ENCODE peak calls at places on chromosome 16, in nine cellular contexts. T is colonic mucosa, L is HFFc6, G is H1, W is PC-3, B is suprapubic skin, D is MCF 10A, H is hepatocyte, X is H9. Y is an unnamed sample.

GRCh38 chr16:81061855-81062608 is 15.0 kb downstream of the C16orf46 start:
- DNase-seq in L (no peak), W (no peak), H (no peak), T (no peak), D (no peak), X (peak; percentile 39), G (no peak), B (no peak), Y (no peak)

GRCh38 chr16:24834459-24835335 is 11.1 kb upstream of the SLC5A11 start:
- DNase-seq in H (peak; percentile 73), B (no peak), D (peak; percentile 66), T (peak; percentile 82), G (no peak), W (peak; percentile 63), X (peak; percentile 62), L (peak; percentile 34), Y (peak; percentile 19)

GRCh38 chr16:69334696-69335095 is 4.3 kb upstream of the PDF start:
- DNase-seq in H (no peak), D (no peak), G (no peak), T (no peak), W (no peak), L (no peak), X (no peak), B (no peak), Y (no peak)

GRCh38 chr16:3212006-3212405 is 23.0 kb downstream of the ZNF200 start:
- DNase-seq in X (no peak), T (no peak), H (no peak), L (no peak), B (no peak), D (no peak), G (no peak), W (no peak), Y (no peak)

GRCh38 chr16:11759163-11759834 is 16.6 kb upstream of the TXNDC11 start:
- DNase-seq in H (peak; percentile 42), T (peak; percentile 78), L (no peak), B (no peak), X (no peak), G (no peak), D (no peak), W (no peak), Y (no peak)

GRCh38 chr16:29645699-29646187 is 17.3 kb upstream of the SPN start:
- DNase-seq in L (no peak), B (no peak), H (no peak), T (no peak), W (no peak), X (no peak), G (no peak), D (peak; percentile 5), Y (peak; percentile 34)

GRCh38 chr16:3045758-3046505 is 429 bp upstream of the MMP25 start:
- DNase-seq in D (no peak), G (no peak), L (no peak), W (no peak), H (no peak), X (peak; percentile 66), T (no peak), B (no peak), Y (no peak)

GRCh38 chr16:69924041-69924775 is 26.9 kb upstream of the CLEC18A start:
- DNase-seq in X (no peak), D (no peak), W (no peak), H (no peak), T (no peak), L (no peak), B (no peak), G (no peak), Y (no peak)

GRCh38 chr16:10852948-10853347 is 24.1 kb upstream of the CIITA start:
- DNase-seq in X (no peak), L (no peak), H (no peak), T (no peak), D (no peak), W (peak; percentile 36), G (no peak), B (no peak), Y (no peak)

GRCh38 chr16:90020260-90020837 is 1.1 kb upstream of the DBNDD1 start:
- DNase-seq in W (no peak), G (no peak), D (peak; percentile 11), H (no peak), T (no peak), B (no peak), L (no peak), X (no peak), Y (no peak)

GRCh38 chr16:818132-818531 is 17.6 kb upstream of the GNG13 start:
- DNase-seq in H (no peak), W (no peak), D (no peak), B (no peak), T (no peak), G (no peak), L (no peak), X (no peak), Y (no peak)

GRCh38 chr16:89859809-89860075 is 13.7 kb upstream of the TCF25 start:
- DNase-seq in L (no peak), G (no peak), T (no peak), B (no peak), W (no peak), D (no peak), H (no peak), X (no peak), Y (no peak)

GRCh38 chr16:54429029-54429428 is 142.4 kb upstream of the IRX3 start:
- DNase-seq in D (no peak), X (no peak), H (no peak), W (no peak), T (no peak), B (no peak), G (no peak), L (no peak), Y (no peak)

GRCh38 chr16:20325005-20325404 is 2.3 kb downstream of the GP2 start:
- DNase-seq in W (no peak), D (no peak), G (no peak), B (no peak), T (no peak), H (no peak), X (no peak), L (no peak), Y (no peak)

GRCh38 chr16:89827383-89828198 is 684 bp upstream of the SPIRE2 start:
- DNase-seq in B (no peak), T (peak; percentile 69), H (peak; percentile 71), G (no peak), D (peak; percentile 42), X (peak; percentile 58), L (peak; percentile 80), W (peak; percentile 33), Y (no peak)

GRCh38 chr16:23025692-23026305 is 123.5 kb downstream of the USP31 start:
- DNase-seq in H (no peak), D (no peak), X (no peak), B (no peak), W (peak; percentile 1), L (peak; percentile 13), G (no peak), T (no peak), Y (no peak)

GRCh38 chr16:60651351-60651750 is 1384.9 kb downstream of the CDH8 start:
- DNase-seq in X (no peak), L (no peak), H (no peak), D (no peak), B (no peak), G (no peak), W (no peak), T (no peak), Y (no peak)

GRCh38 chr16:89711601-89712475 is 8.9 kb downstream of the VPS9D1 start:
- DNase-seq in L (peak; percentile 55), W (peak; percentile 68), B (no peak), H (peak; percentile 70), T (peak; percentile 68), X (peak; percentile 68), G (no peak), D (peak; percentile 83), Y (peak; percentile 81)

DNA sequence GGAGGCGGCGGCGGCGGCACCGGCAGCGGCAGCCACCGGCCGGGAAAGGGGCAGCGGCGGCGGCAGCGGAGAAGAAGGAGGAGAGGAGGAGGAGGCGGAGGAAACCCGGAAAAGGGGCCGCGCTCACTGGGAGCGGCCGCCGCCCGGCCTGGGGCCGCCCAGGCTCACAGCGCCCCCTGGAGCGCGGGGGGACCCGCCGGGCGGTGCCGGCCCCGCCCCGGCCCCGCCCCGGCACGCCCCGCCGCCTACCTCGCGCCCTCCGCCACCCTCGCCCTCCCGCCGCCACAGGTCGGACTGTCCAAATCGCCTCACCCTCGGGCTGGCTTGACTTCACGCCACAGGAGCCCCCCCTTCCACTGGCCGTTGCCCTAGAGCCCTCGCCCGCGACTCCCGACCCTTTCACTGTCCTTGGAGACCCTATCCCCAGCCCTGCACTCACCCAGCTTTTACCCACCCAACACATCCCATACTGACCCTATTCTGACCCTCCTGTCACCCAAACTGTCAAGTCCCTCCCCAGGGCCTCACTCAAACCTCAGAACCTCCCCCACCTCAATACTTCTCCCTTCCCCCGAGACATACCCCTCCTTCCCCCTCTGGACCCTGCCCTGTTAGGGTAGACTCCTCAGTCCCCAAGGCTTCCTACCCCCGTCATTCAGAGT is at the start of gene CSNK2A2:
- DNase-seq in L (peak; percentile 28), D (peak; percentile 76), B (no peak), W (peak; percentile 61), T (peak; percentile 69), X (peak; percentile 54), H (peak; percentile 90), G (no peak), Y (peak; percentile 67)
- TF ChIP-seq CTCF in L (peak; percentile 32), D (peak; percentile 17), B (peak; percentile 30), W (no peak), T (no peak), X (peak; percentile 35), H (peak; percentile 27), G (peak; percentile 31), Y (peak; percentile 11)

DNA sequence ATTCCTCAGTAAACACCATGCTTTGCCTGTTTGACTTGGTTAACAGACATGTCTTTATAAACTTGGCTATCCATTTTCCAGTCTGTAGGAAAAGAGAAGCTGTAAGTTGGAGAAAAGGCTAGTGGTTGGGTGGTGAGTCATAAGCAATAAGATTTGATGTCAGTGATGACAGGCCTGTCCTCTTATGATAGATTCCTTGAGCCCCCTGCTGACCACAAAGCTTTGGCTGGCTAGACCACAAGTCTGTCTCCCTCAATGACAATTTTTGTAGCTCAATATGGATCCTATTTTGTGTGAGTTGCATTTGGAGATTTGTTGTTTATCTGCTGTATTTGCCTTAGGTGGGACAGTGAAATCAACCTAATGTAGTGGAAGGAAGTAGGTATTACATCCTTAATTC is 67.6 kb downstream of the SIAH1 start:
- DNase-seq in T (no peak), B (no peak), D (peak; percentile 24), H (no peak), W (peak; percentile 65), G (no peak), X (no peak), L (peak; percentile 49), Y (peak; percentile 58)
- TF ChIP-seq CTCF in T (no peak), B (no peak), D (no peak), H (no peak), W (peak; percentile 57), G (no peak), X (no peak), L (peak; percentile 46), Y (no peak)

GRCh38 chr16:79466111-79466510 is 134.4 kb downstream of the MAF start:
- DNase-seq in T (no peak), G (no peak), L (no peak), D (peak; percentile 63), H (no peak), B (no peak), W (no peak), X (no peak), Y (no peak)
- TF ChIP-seq CTCF in T (no peak), G (no peak), L (no peak), D (no peak), H (no peak), B (no peak), W (no peak), X (no peak), Y (no peak)

DNA sequence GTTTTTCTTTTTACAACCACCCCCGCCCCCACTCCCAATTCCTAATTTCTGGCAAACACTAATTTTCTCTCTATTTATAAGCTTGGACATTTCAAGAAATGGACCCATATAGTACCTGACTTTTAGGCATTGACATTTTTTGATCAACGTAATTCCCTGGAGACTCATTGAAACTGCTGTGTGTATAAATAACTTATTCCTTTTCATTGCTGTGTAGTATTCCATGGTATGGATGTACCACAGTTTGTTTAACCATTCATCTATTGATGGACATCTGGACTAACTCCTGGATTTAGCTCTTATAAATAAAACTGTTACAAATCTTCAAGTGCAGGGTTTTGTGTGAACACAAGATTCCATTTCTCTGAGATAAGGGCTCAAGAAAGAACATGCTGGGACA is 47.1 kb upstream of the RBFOX1 start:
- DNase-seq in H (no peak), G (no peak), L (no peak), X (no peak), D (no peak), W (no peak), B (no peak), T (no peak), Y (no peak)
- TF ChIP-seq CTCF in H (no peak), G (no peak), L (no peak), X (no peak), D (no peak), W (no peak), B (no peak), T (no peak), Y (no peak)